ENCODE peak calls at places on chromosomes 11 and 22, in four cellular contexts. T, Y, A and F are unnamed samples. For H3K36me3, the result is how much of the 10 kb centered on the place peaks cover.

GRCh38 chr22:42171946-42172345 is 41.3 kb upstream of the CYP2D6 start:
- DNase-seq in A (no peak), T (no peak), Y (no peak), F (no peak)

GRCh38 chr22:26777402-26777801 is 120.0 kb downstream of the MIAT start:
- DNase-seq in A (no peak), T (no peak), Y (no peak), F (peak)

GRCh38 chr11:75326439-75326810 is 25.0 kb downstream of the ARRB1 start:
- DNase-seq in T (no peak), Y (no peak), A (no peak), F (no peak)

GRCh38 chr22:38124236-38124974 is 13.9 kb upstream of the BAIAP2L2 start:
- DNase-seq in A (no peak), T (no peak), Y (no peak), F (peak)

GRCh38 chr11:70871881-70872280 is 380.5 kb downstream of the SHANK2 start:
- DNase-seq in T (no peak), A (no peak), Y (no peak), F (no peak)

GRCh38 chr11:11081273-11081672 is 223.4 kb upstream of the ZBED5 start:
- DNase-seq in T (no peak), A (no peak), Y (no peak), F (peak)

GRCh38 chr22:42388130-42388797 is 43.9 kb downstream of the NFAM1 start:
- DNase-seq in T (no peak), A (peak), Y (no peak), F (peak)

GRCh38 chr11:15800121-15800800 is 556.1 kb downstream of the SOX6 start:
- DNase-seq in T (no peak), A (no peak), Y (no peak), F (no peak)

GRCh38 chr11:98090861-98091575 is 929.7 kb upstream of the CNTN5 start:
- DNase-seq in Y (no peak), T (no peak), A (no peak), F (no peak)

GRCh38 chr11:10808553-10809372 is at the start of gene EIF4G2:
- DNase-seq in A (peak), T (peak), Y (peak), F (peak)

GRCh38 chr11:120442031-120442430 is 69.5 kb upstream of the GRIK4 start:
- DNase-seq in T (no peak), A (no peak), Y (no peak), F (no peak)
- H3K36me3 ChIP-seq in T (under half), A (half or more), Y (half or more), F (under half)

DNA sequence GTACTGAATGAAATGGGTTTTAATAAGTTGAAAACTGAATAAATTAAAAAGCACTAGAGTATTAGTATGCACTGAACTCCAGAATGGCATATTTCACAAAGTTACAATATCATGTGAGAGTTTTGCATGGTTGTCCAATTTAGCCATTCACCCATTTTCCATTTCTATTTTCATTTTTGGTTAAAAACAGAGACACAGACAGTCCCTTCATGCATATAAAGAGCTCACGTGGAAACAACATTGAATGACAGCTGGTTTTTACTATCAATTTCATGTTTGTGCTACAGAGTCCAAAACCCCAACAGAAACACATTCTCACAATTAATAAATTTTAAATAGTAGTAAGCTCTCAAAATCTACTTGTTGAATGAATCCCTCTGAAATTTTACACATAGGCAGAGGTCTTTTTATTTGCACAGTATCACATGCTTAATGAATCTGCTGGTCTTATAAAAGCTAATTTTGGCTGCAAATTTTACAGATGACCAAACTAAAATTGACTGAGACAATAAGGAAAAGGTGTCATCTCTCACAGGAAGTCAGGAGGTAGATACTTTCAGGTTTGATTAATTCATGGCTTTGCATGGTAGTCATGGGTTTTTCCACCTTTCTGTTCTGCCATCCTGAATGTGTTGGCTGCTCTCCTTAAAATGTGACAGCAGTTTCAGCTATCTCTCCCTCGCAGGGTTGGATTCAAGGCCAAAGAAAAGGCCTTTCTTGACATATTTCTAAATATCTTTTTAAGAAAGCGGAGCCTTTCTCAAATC is 20.6 kb upstream of the DDI1 start:
- DNase-seq in T (no peak), A (no peak), Y (no peak), F (no peak)
- TF ChIP-seq REST in T (no peak), A (no peak), Y (no peak), F (no peak)

GRCh38 chr22:32267011-32267410 is 11.9 kb upstream of the SLC5A4 start:
- DNase-seq in A (no peak), Y (no peak), T (no peak), F (no peak)
- H2AFZ ChIP-seq in A (no peak), Y (no peak), T (no peak), F (no peak)

GRCh38 chr11:134157451-134157850 is 66.3 kb downstream of the NCAPD3 start:
- DNase-seq in Y (no peak), T (no peak), A (no peak), F (no peak)
- H3K36me3 ChIP-seq in Y (half or more), T (under half), A (under half), F (half or more)

GRCh38 chr11:64859542-64860414 is 15.3 kb upstream of the CDC42BPG start:
- DNase-seq in Y (no peak), T (no peak), A (no peak), F (no peak)
- TF ChIP-seq REST in Y (no peak), T (no peak), A (no peak), F (no peak)

DNA sequence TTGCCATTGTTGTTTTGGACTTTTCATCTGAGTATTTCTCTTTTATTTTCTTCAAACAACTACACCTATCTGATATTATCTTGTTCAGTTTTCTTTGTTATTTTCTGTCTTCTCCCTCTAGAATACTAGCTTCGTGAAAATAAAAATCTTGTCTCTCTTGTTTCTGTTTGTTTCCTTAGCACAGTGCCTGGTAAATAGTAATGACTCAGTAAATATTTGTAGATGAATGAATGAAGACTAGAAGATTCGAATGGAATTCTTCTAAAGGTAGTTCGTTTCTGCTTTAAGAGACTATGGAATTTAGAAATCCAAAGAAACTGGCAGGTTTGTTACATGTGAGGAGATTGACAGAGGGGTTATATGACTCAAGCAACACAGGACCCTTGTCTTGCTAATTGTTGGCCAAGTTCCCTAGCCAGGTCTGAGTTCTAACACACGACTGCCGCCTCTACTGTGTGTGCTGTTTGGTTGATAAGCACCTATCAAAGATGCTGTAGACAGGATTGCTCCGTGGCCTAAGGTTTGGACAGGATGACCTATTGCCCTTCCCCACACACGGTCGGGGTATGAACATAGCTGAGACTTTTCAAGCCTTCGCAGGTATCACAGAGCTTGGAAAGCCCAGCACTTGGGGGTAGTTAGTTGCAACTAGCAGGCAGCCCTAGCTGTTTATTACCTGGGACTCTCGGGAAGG is 831 bp upstream of the TMEM135 start:
- DNase-seq in Y (peak), T (no peak), A (no peak), F (peak)
- H2AFZ ChIP-seq in Y (peak), T (peak), A (peak), F (peak)

GRCh38 chr22:17145021-17145680 is 13.9 kb downstream of the HDHD5 start:
- DNase-seq in T (no peak), Y (no peak), A (no peak), F (no peak)

GRCh38 chr22:17140022-17140421 is 18.9 kb upstream of the TMEM121B start:
- DNase-seq in A (no peak), Y (no peak), T (no peak), F (no peak)

GRCh38 chr22:17140826-17141771 is 18.0 kb downstream of the HDHD5 start:
- DNase-seq in T (no peak), A (no peak), Y (no peak), F (no peak)

GRCh38 chr22:17143826-17144225 is 15.3 kb downstream of the HDHD5 start:
- DNase-seq in Y (no peak), T (no peak), A (no peak), F (no peak)

DNA sequence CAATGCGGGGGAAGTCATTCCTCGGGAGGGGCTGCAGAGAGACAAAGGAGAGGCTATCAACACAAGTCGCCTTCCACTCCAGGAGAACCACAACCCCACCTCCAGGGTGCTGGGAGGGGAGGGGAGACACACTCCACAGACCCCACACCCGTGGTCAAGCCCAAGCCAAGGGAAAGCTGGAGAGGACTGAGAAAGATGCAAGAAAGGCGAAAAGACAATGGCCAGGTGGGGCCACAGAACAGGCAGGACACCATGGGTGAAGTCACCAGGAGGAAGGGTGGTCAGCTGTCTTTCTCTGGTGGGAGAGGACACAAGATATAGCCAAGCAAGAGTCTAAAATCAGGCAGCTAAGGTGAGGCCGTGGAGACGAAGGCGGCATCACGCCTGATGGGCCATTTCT is 16.0 kb downstream of the HDHD5 start:
- DNase-seq in T (no peak), Y (no peak), A (no peak), F (no peak)
- H3K36me3 ChIP-seq in T (under half), Y (half or more), A (under half), F (under half)

GRCh38 chr11:30586251-30587144 is at the start of gene MPPED2:
- DNase-seq in A (peak), Y (peak), T (no peak), F (peak)
- TF ChIP-seq REST in A (no peak), Y (no peak), T (no peak), F (no peak)